ENCODE peak calls at places on chromosomes 16 and 17, in four cellular contexts. B, U, H and P are unnamed samples.

GRCh38 chr17:42387221-42387657 is 1.0 kb downstream of the STAT3 start:
- DNase-seq in H (no peak), B (peak; percentile 28), U (no peak), P (peak; percentile 66)

GRCh38 chr17:32927724-32928526 is at the start of gene TMEM98:
- DNase-seq in U (peak; percentile 65), H (peak; percentile 54), B (no peak), P (no peak)

GRCh38 chr16:11410382-11411058 is 65.3 kb downstream of the RMI2 start:
- DNase-seq in U (no peak), B (no peak), H (no peak), P (no peak)

GRCh38 chr17:59651346-59651745 is 31.7 kb downstream of the CLTC start:
- DNase-seq in U (no peak), B (no peak), H (no peak), P (no peak)

GRCh38 chr16:55706739-55707487 is 51.1 kb downstream of the SLC6A2 start:
- DNase-seq in B (no peak), U (no peak), H (no peak), P (no peak)

GRCh38 chr17:66946251-66946650 is 18.3 kb upstream of the CACNG4 start:
- DNase-seq in B (no peak), U (no peak), H (no peak), P (no peak)

GRCh38 chr17:66281671-66282369 is 20.6 kb upstream of the PRKCA start:
- DNase-seq in B (no peak), H (no peak), U (no peak), P (no peak)

GRCh38 chr17:73052923-73053322 is 39.6 kb downstream of the SLC39A11 start:
- DNase-seq in H (no peak), U (no peak), B (no peak), P (no peak)

GRCh38 chr16:88866151-88866920 is at the start of gene PABPN1L:
- DNase-seq in H (no peak), U (no peak), B (no peak), P (no peak)

GRCh38 chr17:34499576-34499975 is 79.8 kb upstream of the TMEM132E start:
- DNase-seq in B (peak; percentile 2), U (peak; percentile 91), H (no peak), P (no peak)
- H3K27ac ChIP-seq in B (no peak overlapping the region), U (no peak overlapping the region), H (no peak overlapping the region), P (no peak overlapping the region)

GRCh38 chr17:7384489-7385081 is 3.7 kb downstream of the TNK1 start:
- DNase-seq in U (peak; percentile 44), H (no peak), B (no peak), P (no peak)
- H3K4me3 ChIP-seq in U (peak overlapping the region; percentile 74), H (peak overlapping the region; percentile 31), B (peak overlapping the region; percentile 40), P (peak overlapping the region; percentile 79)

GRCh38 chr16:86430814-86431213 is 79.5 kb upstream of the FOXF1 start:
- DNase-seq in U (no peak), H (no peak), B (no peak), P (no peak)

GRCh38 chr16:86429663-86430062 is 80.7 kb upstream of the FOXF1 start:
- DNase-seq in U (no peak), B (no peak), H (no peak), P (no peak)

GRCh38 chr16:86432048-86432447 is 78.3 kb upstream of the FOXF1 start:
- DNase-seq in U (no peak), H (no peak), B (no peak), P (no peak)

GRCh38 chr16:86432691-86433090 is 77.6 kb upstream of the FOXF1 start:
- DNase-seq in B (no peak), U (no peak), H (peak; percentile 48), P (no peak)

DNA sequence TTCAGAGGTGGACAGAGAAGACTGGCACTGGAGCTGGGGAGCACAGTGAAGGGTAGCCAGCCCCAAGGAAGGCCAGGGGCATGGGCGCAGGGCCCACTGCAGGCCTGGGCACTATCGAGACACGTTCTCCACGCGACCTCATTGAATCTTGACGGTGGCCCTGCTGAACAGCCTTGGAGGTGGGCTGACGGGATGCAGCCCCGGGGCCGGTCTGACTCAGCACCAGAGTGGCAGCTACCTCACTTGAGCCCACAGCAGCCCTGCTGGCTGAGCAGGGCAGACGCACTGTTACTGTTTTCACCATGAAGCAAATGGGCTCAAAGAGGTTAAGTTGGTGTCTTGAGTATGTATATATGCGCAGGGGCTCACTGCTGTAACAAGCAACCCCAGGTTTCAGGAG is 78.8 kb upstream of the FOXF1 start:
- DNase-seq in U (peak; percentile 15), H (no peak), B (no peak), P (no peak)
- TF ChIP-seq POLR2AphosphoS5 in U (no peak), H (no peak), B (no peak), P (no peak)

GRCh38 chr17:1021147-1021546 is 24.2 kb downstream of the TIMM22 start:
- DNase-seq in B (no peak), H (no peak), U (no peak), P (no peak)
- H3K27ac ChIP-seq in B (no peak overlapping the region), H (no peak overlapping the region), U (no peak overlapping the region), P (no peak overlapping the region)

GRCh38 chr17:64323774-64324173 is 60.7 kb upstream of the TEX2 start:
- DNase-seq in H (no peak), B (no peak), U (no peak), P (no peak)

GRCh38 chr17:64326030-64326419 is 63.0 kb upstream of the TEX2 start:
- DNase-seq in B (no peak), U (no peak), H (no peak), P (no peak)

GRCh38 chr17:64318068-64318467 is 55.0 kb upstream of the TEX2 start:
- DNase-seq in B (no peak), U (no peak), H (no peak), P (no peak)

GRCh38 chr17:64319531-64319930 is 56.5 kb upstream of the TEX2 start:
- DNase-seq in H (no peak), U (no peak), B (no peak), P (no peak)

GRCh38 chr17:64320613-64321553 is 57.8 kb upstream of the TEX2 start:
- DNase-seq in U (peak; percentile 93), H (peak; percentile 60), B (peak; percentile 79), P (peak; percentile 16)
- H3K4me3 ChIP-seq in U (no peak overlapping the region), H (no peak overlapping the region), B (no peak overlapping the region), P (peak overlapping the region; percentile 60)

DNA sequence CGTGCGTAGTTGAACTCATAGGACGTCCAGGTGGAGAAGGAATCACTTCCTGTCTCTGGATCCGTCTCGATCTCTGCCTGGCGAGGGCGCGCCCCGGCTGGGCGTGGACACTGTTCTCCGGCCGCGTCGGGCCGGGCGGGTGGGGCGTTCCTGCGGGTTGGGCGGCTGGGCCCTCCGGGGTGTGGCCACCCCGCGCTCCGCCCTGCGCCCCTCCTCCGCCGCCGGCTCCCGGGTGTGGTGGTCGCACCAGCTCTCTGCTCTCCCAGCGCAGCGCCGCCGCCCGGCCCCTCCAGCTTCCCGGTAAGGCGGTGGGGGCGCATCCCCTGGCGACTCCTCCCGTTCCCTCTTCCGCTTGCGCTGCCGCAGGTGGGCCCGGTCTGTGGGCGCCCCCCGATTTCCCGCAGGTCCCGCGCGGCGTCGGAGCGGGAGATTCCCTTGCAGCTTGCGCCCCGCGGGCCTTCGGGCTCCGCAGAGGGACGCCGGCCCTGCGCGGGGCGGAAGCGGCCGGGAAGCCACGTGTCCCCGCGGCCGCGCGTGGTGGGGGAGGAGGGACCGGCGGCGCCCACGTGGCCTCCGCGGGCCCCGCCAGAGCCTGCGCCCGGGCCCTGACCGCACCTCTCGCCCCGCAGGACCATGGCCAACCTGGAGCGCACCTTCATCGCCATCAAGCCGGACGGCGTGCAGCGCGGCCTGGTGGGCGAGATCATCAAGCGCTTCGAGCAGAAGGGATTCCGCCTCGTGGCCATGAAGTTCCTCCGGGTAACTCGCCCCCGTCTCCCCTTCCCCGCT is at the start of gene NME2:
- DNase-seq in U (peak; percentile 93), H (peak; percentile 95), B (peak; percentile 90), P (no peak)
- TF ChIP-seq POLR2AphosphoS5 in U (peak; percentile 75), H (peak; percentile 92), B (peak; percentile 44), P (peak; percentile 76)

DNA sequence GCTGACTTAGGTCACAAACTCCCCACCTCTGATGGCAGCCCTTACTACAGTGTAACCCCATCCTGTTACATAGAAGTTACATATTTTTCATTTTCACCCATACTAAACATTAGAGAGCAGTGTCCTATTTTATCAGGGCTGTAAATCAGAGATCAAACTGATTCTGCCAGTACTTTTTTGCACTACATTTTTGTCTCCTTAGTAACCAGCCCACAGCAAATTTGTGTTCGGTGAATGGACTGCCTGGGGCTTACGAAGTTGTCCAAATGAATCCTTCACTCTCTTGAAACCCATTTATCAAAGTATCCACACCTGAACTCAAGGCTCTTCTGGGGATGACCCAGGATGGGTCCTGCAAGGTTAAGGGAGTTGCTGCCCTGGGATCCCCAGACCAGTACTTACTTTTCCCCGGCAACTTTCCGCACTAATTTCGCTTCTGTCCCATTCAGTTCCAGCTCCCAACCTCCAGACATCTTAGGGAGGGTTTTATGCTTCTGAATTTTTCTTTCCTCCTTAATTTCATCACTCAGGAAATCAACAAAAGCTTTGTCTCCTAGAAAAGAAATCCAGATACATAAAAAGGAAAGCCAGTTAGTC is 1.1 kb downstream of the C1QBP start:
- DNase-seq in H (no peak), U (no peak), B (no peak), P (no peak)
- H3K27ac ChIP-seq in H (peak overlapping the region; percentile 86), U (peak overlapping the region; percentile 61), B (no peak overlapping the region), P (peak overlapping the region; percentile 23)

DNA sequence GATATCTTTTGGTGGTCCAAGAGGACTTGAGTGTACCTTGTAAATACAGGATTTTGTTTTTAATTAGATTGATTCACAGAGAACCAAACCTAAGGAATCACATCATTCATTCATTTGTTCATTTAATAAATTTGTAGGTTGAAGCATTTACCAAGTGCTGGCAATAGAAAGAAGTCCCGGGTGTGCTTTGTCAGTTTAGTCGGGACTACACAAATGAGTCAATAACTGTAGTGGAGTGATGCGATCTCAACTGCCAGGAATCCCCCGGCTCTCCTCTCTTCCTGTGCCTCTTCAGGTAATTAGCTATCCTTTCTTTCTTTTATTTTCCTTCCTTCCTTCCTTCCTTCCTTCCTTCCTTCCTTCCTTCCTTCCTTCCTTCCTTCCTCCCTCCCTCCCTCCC is 1.4 kb upstream of the WWOX start:
- DNase-seq in B (no peak), H (no peak), U (no peak), P (peak; percentile 79)
- H3K4me3 ChIP-seq in B (no peak overlapping the region), H (no peak overlapping the region), U (no peak overlapping the region), P (no peak overlapping the region)

GRCh38 chr16:4315185-4316102 is at the start of gene GLIS2:
- DNase-seq in H (peak; percentile 60), B (no peak), U (peak; percentile 89), P (no peak)
- TF ChIP-seq POLR2AphosphoS5 in H (no peak), B (no peak), U (peak; percentile 40), P (no peak)

GRCh38 chr16:15919331-15919730 is 30.1 kb upstream of the ABCC1 start:
- DNase-seq in H (no peak), B (no peak), U (no peak), P (no peak)
- H3K27ac ChIP-seq in H (no peak overlapping the region), B (no peak overlapping the region), U (no peak overlapping the region), P (no peak overlapping the region)